ENCODE peak calls at places on chromosomes 6 and 20, in six cellular contexts. One of them, this sample, is unnamed. For H3K4me1, the result is how much of the 10 kb centered on the place peaks cover.

GRCh38 chr6:35524380-35525020 is 11.8 kb upstream of the TULP1 start:
- DNase-seq in CD8-positive, alpha-beta memory T cell: no peak
- DNase-seq in cardiac muscle cell: no peak
- DNase-seq in heart left ventricle: no peak
- DNase-seq in PC-9: no peak
- DNase-seq in thoracic aorta: no peak
- DNase-seq in this sample: no peak

GRCh38 chr6:52603000-52603795 is 26.3 kb upstream of the TRAM2 start:
- DNase-seq in CD8-positive, alpha-beta memory T cell: no peak
- DNase-seq in thoracic aorta: no peak
- DNase-seq in PC-9: no peak
- DNase-seq in heart left ventricle: no peak
- DNase-seq in cardiac muscle cell: no peak
- DNase-seq in this sample: no peak

GRCh38 chr6:85867595-85867994 is 224.9 kb upstream of the SYNCRIP start:
- DNase-seq in thoracic aorta: no peak
- DNase-seq in heart left ventricle: no peak
- DNase-seq in cardiac muscle cell: no peak
- DNase-seq in CD8-positive, alpha-beta memory T cell: no peak
- DNase-seq in PC-9: no peak
- DNase-seq in this sample: no peak

GRCh38 chr6:11921017-11921438 is 91.1 kb upstream of the HIVEP1 start:
- DNase-seq in PC-9: peak
- DNase-seq in heart left ventricle: no peak
- DNase-seq in cardiac muscle cell: peak
- DNase-seq in thoracic aorta: peak
- DNase-seq in CD8-positive, alpha-beta memory T cell: no peak
- DNase-seq in this sample: no peak

GRCh38 chr6:84522135-84522535 is 242.3 kb downstream of the TBX18 start:
- DNase-seq in CD8-positive, alpha-beta memory T cell: no peak
- DNase-seq in thoracic aorta: peak
- DNase-seq in heart left ventricle: no peak
- DNase-seq in PC-9: peak
- DNase-seq in cardiac muscle cell: no peak
- DNase-seq in this sample: no peak

GRCh38 chr6:105036371-105036770 is 79.5 kb downstream of the LIN28B start:
- DNase-seq in PC-9: no peak
- DNase-seq in CD8-positive, alpha-beta memory T cell: no peak
- DNase-seq in thoracic aorta: no peak
- DNase-seq in cardiac muscle cell: no peak
- DNase-seq in heart left ventricle: no peak
- DNase-seq in this sample: no peak

GRCh38 chr6:106431972-106432371 is 71.5 kb downstream of the CRYBG1 start:
- DNase-seq in thoracic aorta: no peak
- DNase-seq in PC-9: peak
- DNase-seq in CD8-positive, alpha-beta memory T cell: no peak
- DNase-seq in heart left ventricle: no peak
- DNase-seq in cardiac muscle cell: no peak
- DNase-seq in this sample: no peak

GRCh38 chr6:118744261-118744941 is 93.0 kb upstream of the CEP85L start:
- DNase-seq in heart left ventricle: no peak
- DNase-seq in cardiac muscle cell: no peak
- DNase-seq in PC-9: no peak
- DNase-seq in CD8-positive, alpha-beta memory T cell: no peak
- DNase-seq in thoracic aorta: no peak
- DNase-seq in this sample: no peak

GRCh38 chr6:129981598-129981997 is 36.8 kb upstream of the L3MBTL3 start:
- DNase-seq in cardiac muscle cell: no peak
- DNase-seq in PC-9: no peak
- DNase-seq in thoracic aorta: no peak
- DNase-seq in CD8-positive, alpha-beta memory T cell: no peak
- DNase-seq in heart left ventricle: no peak
- DNase-seq in this sample: peak

GRCh38 chr6:106360989-106361430 is 493 bp downstream of the CRYBG1 start:
- DNase-seq in heart left ventricle: peak
- DNase-seq in cardiac muscle cell: peak
- DNase-seq in thoracic aorta: no peak
- DNase-seq in CD8-positive, alpha-beta memory T cell: peak
- DNase-seq in PC-9: no peak
- DNase-seq in this sample: peak

DNA sequence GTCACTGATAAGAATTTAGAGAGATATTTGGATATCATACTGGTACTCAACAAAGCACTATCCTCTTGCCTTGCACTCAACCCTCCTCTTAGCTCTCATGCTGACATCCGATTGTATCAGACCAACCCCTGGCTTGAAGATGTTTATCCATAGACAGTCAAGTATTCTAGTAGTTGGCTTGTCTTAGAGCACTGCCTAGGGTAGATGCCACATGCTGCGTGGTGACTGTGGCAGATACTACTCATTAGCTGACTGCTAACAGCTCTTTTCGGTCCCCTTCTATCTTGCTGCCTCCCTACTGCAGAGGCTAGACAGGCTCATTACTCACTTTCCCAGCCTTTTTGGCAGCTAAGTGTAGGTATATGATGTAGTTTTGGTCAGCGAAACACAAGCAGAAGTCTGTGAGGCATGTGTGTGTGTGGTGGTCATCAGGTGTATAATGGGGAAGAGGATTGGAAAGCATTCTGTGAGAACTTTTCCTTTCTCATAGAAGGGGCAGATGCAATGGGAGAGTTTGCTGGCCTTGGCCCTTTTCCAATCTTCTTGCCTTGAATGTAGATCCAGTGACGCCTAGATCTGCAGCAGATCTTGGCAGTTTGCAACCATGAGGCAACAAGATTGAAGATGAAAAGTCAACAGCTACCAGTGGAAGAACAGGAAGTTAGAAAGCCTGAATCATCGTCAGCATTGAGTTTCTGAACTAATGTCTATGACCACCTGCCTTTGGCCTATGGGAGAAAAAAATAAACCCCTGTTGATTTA is 4.4 kb upstream of the IFNGR1 start:
- DNase-seq in PC-9: peak
- DNase-seq in heart left ventricle: peak
- DNase-seq in cardiac muscle cell: no peak
- DNase-seq in CD8-positive, alpha-beta memory T cell: no peak
- DNase-seq in thoracic aorta: peak
- DNase-seq in this sample: no peak
- H3K4me1 ChIP-seq in PC-9: under half
- H3K4me1 ChIP-seq in heart left ventricle: half or more
- H3K4me1 ChIP-seq in cardiac muscle cell: under half
- H3K4me1 ChIP-seq in CD8-positive, alpha-beta memory T cell: under half
- H3K4me1 ChIP-seq in thoracic aorta: under half
- H3K4me1 ChIP-seq in this sample: under half

GRCh38 chr6:110880651-110881050 is 6.1 kb downstream of the AMD1 start:
- DNase-seq in heart left ventricle: no peak
- DNase-seq in CD8-positive, alpha-beta memory T cell: no peak
- DNase-seq in thoracic aorta: no peak
- DNase-seq in PC-9: no peak
- DNase-seq in cardiac muscle cell: no peak
- DNase-seq in this sample: no peak
- H3K4me3 ChIP-seq in heart left ventricle: no peak
- H3K4me3 ChIP-seq in CD8-positive, alpha-beta memory T cell: no peak
- H3K4me3 ChIP-seq in thoracic aorta: no peak
- H3K4me3 ChIP-seq in PC-9: no peak
- H3K4me3 ChIP-seq in cardiac muscle cell: no peak
- H3K4me3 ChIP-seq in this sample: peak

GRCh38 chr6:156954191-156954590 is 177.0 kb downstream of the ARID1B start:
- DNase-seq in heart left ventricle: no peak
- DNase-seq in cardiac muscle cell: no peak
- DNase-seq in CD8-positive, alpha-beta memory T cell: no peak
- DNase-seq in thoracic aorta: no peak
- DNase-seq in PC-9: no peak
- DNase-seq in this sample: no peak

GRCh38 chr6:156954781-156955180 is 177.6 kb downstream of the ARID1B start:
- DNase-seq in PC-9: no peak
- DNase-seq in heart left ventricle: no peak
- DNase-seq in thoracic aorta: no peak
- DNase-seq in cardiac muscle cell: no peak
- DNase-seq in CD8-positive, alpha-beta memory T cell: no peak
- DNase-seq in this sample: no peak

GRCh38 chr6:156953478-156954146 is 176.4 kb downstream of the ARID1B start:
- DNase-seq in thoracic aorta: no peak
- DNase-seq in heart left ventricle: peak
- DNase-seq in CD8-positive, alpha-beta memory T cell: peak
- DNase-seq in PC-9: peak
- DNase-seq in cardiac muscle cell: peak
- DNase-seq in this sample: peak

GRCh38 chr6:156952401-156952800 is 175.2 kb downstream of the ARID1B start:
- DNase-seq in thoracic aorta: no peak
- DNase-seq in cardiac muscle cell: no peak
- DNase-seq in PC-9: no peak
- DNase-seq in heart left ventricle: no peak
- DNase-seq in CD8-positive, alpha-beta memory T cell: no peak
- DNase-seq in this sample: no peak

GRCh38 chr6:156953125-156953477 is 175.9 kb downstream of the ARID1B start:
- DNase-seq in PC-9: no peak
- DNase-seq in heart left ventricle: no peak
- DNase-seq in CD8-positive, alpha-beta memory T cell: no peak
- DNase-seq in thoracic aorta: no peak
- DNase-seq in cardiac muscle cell: peak
- DNase-seq in this sample: no peak
- H3K27ac ChIP-seq in PC-9: peak
- H3K27ac ChIP-seq in heart left ventricle: peak
- H3K27ac ChIP-seq in CD8-positive, alpha-beta memory T cell: no peak
- H3K27ac ChIP-seq in thoracic aorta: no peak
- H3K27ac ChIP-seq in cardiac muscle cell: peak
- H3K27ac ChIP-seq in this sample: no peak

DNA sequence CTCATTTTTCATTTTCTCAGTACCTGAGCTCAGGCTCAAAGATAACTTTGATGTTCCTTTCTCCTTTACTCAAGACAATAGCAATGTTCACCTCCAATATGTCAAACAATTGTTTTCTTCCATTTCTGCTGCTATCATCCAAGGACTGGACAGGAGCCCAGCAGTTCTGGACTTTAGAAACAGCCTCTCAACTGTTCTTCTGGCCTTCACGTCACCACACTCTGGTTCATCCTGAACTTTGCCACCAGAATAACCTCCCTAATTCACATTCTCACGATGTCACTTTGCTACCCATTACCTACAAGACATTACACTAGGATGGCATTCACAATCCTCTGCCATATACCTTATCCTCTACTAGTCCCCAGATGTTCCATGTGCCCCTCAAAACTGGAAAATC is 60.6 kb upstream of the PLEKHG1 start:
- DNase-seq in cardiac muscle cell: no peak
- DNase-seq in heart left ventricle: no peak
- DNase-seq in PC-9: no peak
- DNase-seq in CD8-positive, alpha-beta memory T cell: no peak
- DNase-seq in thoracic aorta: no peak
- DNase-seq in this sample: no peak
- H3K4me1 ChIP-seq in cardiac muscle cell: under half
- H3K4me1 ChIP-seq in heart left ventricle: under half
- H3K4me1 ChIP-seq in PC-9: under half
- H3K4me1 ChIP-seq in CD8-positive, alpha-beta memory T cell: under half
- H3K4me1 ChIP-seq in thoracic aorta: under half
- H3K4me1 ChIP-seq in this sample: under half

DNA sequence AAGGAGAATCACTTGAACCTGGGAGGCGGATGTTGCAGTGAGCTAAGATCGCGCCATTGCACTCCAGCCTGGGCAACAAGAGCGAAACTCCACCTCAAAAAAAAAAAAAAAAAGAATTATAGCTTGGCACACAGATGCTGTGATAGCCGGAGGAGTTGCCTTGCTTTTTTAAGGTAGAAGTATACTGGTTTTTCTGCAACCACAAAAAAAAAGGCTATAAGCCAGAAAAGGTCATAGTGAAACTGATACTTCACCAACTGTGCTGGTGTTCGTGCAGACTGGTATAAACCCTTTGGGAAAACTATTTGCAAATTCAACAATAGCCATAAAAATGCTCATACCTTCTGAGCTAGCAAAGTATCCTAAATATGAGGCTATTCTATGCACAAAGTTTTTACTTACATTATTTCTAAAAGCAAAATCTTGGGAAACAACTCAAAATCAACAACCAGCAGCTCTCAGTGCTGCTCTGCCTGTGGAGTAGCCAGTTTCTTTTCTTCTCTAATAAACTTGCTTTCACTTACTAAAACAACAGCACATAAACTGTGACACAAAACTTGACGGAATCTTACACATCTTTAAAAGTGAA is 44.0 kb downstream of the B4GALT5 start:
- DNase-seq in heart left ventricle: no peak
- DNase-seq in cardiac muscle cell: no peak
- DNase-seq in PC-9: no peak
- DNase-seq in CD8-positive, alpha-beta memory T cell: no peak
- DNase-seq in thoracic aorta: no peak
- DNase-seq in this sample: peak
- H3K4me3 ChIP-seq in heart left ventricle: no peak
- H3K4me3 ChIP-seq in cardiac muscle cell: no peak
- H3K4me3 ChIP-seq in PC-9: no peak
- H3K4me3 ChIP-seq in CD8-positive, alpha-beta memory T cell: peak
- H3K4me3 ChIP-seq in thoracic aorta: peak
- H3K4me3 ChIP-seq in this sample: peak

GRCh38 chr6:20070047-20070446 is 142.2 kb downstream of the MBOAT1 start:
- DNase-seq in PC-9: no peak
- DNase-seq in heart left ventricle: no peak
- DNase-seq in cardiac muscle cell: no peak
- DNase-seq in thoracic aorta: no peak
- DNase-seq in CD8-positive, alpha-beta memory T cell: no peak
- DNase-seq in this sample: no peak
- H3K27ac ChIP-seq in PC-9: no peak
- H3K27ac ChIP-seq in heart left ventricle: no peak
- H3K27ac ChIP-seq in cardiac muscle cell: no peak
- H3K27ac ChIP-seq in thoracic aorta: no peak
- H3K27ac ChIP-seq in CD8-positive, alpha-beta memory T cell: no peak
- H3K27ac ChIP-seq in this sample: no peak

GRCh38 chr6:21033575-21034026 is 499.3 kb downstream of the CDKAL1 start:
- DNase-seq in thoracic aorta: peak
- DNase-seq in CD8-positive, alpha-beta memory T cell: no peak
- DNase-seq in PC-9: no peak
- DNase-seq in heart left ventricle: peak
- DNase-seq in cardiac muscle cell: no peak
- DNase-seq in this sample: no peak
- H3K4me1 ChIP-seq in thoracic aorta: under half
- H3K4me1 ChIP-seq in CD8-positive, alpha-beta memory T cell: under half
- H3K4me1 ChIP-seq in PC-9: under half
- H3K4me1 ChIP-seq in heart left ventricle: under half
- H3K4me1 ChIP-seq in cardiac muscle cell: under half
- H3K4me1 ChIP-seq in this sample: under half

DNA sequence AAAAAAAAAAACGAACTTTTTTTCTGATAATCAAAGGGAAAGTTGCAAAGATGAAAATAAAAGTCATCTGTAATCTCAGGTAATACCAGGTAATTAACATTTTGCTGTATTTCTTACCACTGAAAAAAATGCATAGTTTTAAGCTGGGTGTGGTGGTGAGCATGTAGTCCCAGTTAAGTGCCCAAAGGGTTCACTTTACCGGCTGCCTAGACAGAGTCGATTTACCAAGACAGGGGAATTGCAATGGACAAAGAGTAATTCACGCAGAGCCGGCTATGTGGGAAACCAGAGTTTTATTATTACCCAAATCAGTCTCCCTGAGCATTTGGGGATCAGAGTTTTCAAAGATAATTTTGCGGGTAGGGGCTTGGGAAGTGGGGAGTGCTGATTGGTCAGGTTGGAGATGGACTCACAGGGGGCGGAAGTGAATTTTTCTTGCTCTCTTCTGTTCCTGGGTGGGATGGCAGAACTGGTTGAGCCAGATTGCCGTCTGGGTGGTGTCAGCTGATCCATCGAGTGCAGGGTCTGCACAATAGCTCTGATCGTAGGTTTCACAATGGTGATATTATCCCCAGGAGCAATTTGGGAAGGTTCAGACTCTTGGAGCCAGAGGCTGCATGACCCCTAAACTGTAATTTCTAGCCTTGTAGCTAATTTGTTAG is 51.9 kb downstream of the RPF2 start:
- DNase-seq in PC-9: no peak
- DNase-seq in thoracic aorta: no peak
- DNase-seq in CD8-positive, alpha-beta memory T cell: no peak
- DNase-seq in heart left ventricle: no peak
- DNase-seq in cardiac muscle cell: no peak
- DNase-seq in this sample: no peak
- H3K4me3 ChIP-seq in PC-9: no peak
- H3K4me3 ChIP-seq in thoracic aorta: no peak
- H3K4me3 ChIP-seq in CD8-positive, alpha-beta memory T cell: no peak
- H3K4me3 ChIP-seq in heart left ventricle: no peak
- H3K4me3 ChIP-seq in cardiac muscle cell: no peak
- H3K4me3 ChIP-seq in this sample: no peak

This sample was measured in CD4-positive, CD25-positive, alpha-beta regulatory T cell.